ENCODE peak calls at places on chromosomes 6 and 20, in nine cellular contexts. F is astrocyte of the spinal cord, J is GM20000, L is upper lobe of left lung, Y is WTC11, Z is fibroblast of lung, X is brain microvascular endothelial cell, Q is GM13977, P is K562. I is an unnamed sample.

GRCh38 chr6:170271771-170272314 is 19.0 kb downstream of the DLL1 start:
- DNase-seq in F (no peak), J (peak), L (no peak), Y (no peak), Z (no peak), X (no peak), Q (peak), P (no peak), I (peak)

GRCh38 chr6:118876201-118876600 is 17.8 kb upstream of the ASF1A start:
- DNase-seq in F (peak), J (no peak), L (no peak), Y (no peak), Z (peak), X (no peak), Q (no peak), P (no peak), I (no peak)

GRCh38 chr20:60800185-60800584 is 451.9 kb upstream of the CDH4 start:
- DNase-seq in F (no peak), J (no peak), L (no peak), Y (no peak), Z (no peak), X (no peak), Q (no peak), P (no peak), I (no peak)

GRCh38 chr6:97097068-97098047 is 172.8 kb downstream of the KLHL32 start:
- DNase-seq in F (no peak), J (no peak), L (no peak), Y (no peak), Z (no peak), X (no peak), Q (no peak), P (no peak), I (no peak)

GRCh38 chr20:52999040-52999439 is 26.9 kb downstream of the TSHZ2 start:
- DNase-seq in F (no peak), J (no peak), L (no peak), Y (no peak), Z (no peak), X (no peak), Q (no peak), P (no peak), I (no peak)

GRCh38 chr6:111429571-111429970 is 53.4 kb downstream of the REV3L start:
- DNase-seq in F (no peak), J (no peak), L (no peak), Y (no peak), Z (no peak), X (no peak), Q (no peak), P (no peak), I (no peak)

GRCh38 chr6:42742116-42742894 is 3.6 kb downstream of the TBCC start:
- DNase-seq in F (peak), J (no peak), L (no peak), Y (no peak), Z (peak), X (no peak), Q (no peak), P (no peak), I (no peak)

GRCh38 chr6:45830441-45831139 is 185.1 kb downstream of the CLIC5 start:
- DNase-seq in F (no peak), J (peak), L (no peak), Y (no peak), Z (peak), X (no peak), Q (peak), P (no peak), I (peak)

GRCh38 chr20:33337119-33337518 is 54.1 kb downstream of the BPIFB1 start:
- DNase-seq in F (no peak), J (no peak), L (no peak), Y (no peak), Z (no peak), X (no peak), Q (no peak), P (peak), I (no peak)

GRCh38 chr6:50936277-50936681 is 117.6 kb downstream of the TFAP2B start:
- DNase-seq in F (no peak), J (no peak), L (no peak), Y (no peak), Z (no peak), X (no peak), Q (no peak), P (no peak), I (no peak)

GRCh38 chr6:5771759-5772158 is 235.0 kb downstream of the NRN1 start:
- DNase-seq in F (no peak), J (no peak), L (no peak), Y (no peak), Z (no peak), X (no peak), Q (no peak), P (no peak), I (no peak)

GRCh38 chr6:4946521-4946920 is 57.3 kb downstream of the RPP40 start:
- DNase-seq in F (no peak), J (no peak), L (no peak), Y (no peak), Z (no peak), X (no peak), Q (no peak), P (no peak), I (no peak)

GRCh38 chr20:53865905-53866786 is 204.2 kb downstream of the BCAS1 start:
- DNase-seq in F (peak), J (no peak), L (peak), Y (peak), Z (peak), X (peak), Q (no peak), P (no peak), I (no peak)

GRCh38 chr20:31698803-31699718 is 23.6 kb downstream of the BCL2L1 start:
- DNase-seq in F (peak), J (peak), L (peak), Y (no peak), Z (peak), X (peak), Q (peak), P (peak), I (peak)

GRCh38 chr6:101199441-101199840 is 194.1 kb upstream of the GRIK2 start:
- DNase-seq in F (no peak), J (no peak), L (no peak), Y (no peak), Z (no peak), X (no peak), Q (no peak), P (no peak), I (no peak)

GRCh38 chr6:143163621-143164020 is 102.9 kb downstream of the AIG1 start:
- DNase-seq in F (no peak), J (no peak), L (no peak), Y (no peak), Z (no peak), X (no peak), Q (no peak), P (peak), I (no peak)

GRCh38 chr6:142013875-142014495 is 118.7 kb upstream of the GJE1 start:
- DNase-seq in F (peak), J (no peak), L (no peak), Y (no peak), Z (peak), X (peak), Q (no peak), P (no peak), I (no peak)

GRCh38 chr6:17684134-17684533 is 22.6 kb downstream of the NUP153 start:
- DNase-seq in F (no peak), J (no peak), L (no peak), Y (no peak), Z (no peak), X (no peak), Q (no peak), P (no peak), I (no peak)

GRCh38 chr6:157305676-157306653 is 17.4 kb downstream of the TMEM242 start:
- DNase-seq in F (no peak), J (no peak), L (no peak), Y (no peak), Z (no peak), X (no peak), Q (no peak), P (no peak), I (no peak)

GRCh38 chr20:11130554-11131166 is 456.9 kb upstream of the JAG1 start:
- DNase-seq in F (no peak), J (peak), L (no peak), Y (no peak), Z (no peak), X (no peak), Q (no peak), P (no peak), I (peak)

GRCh38 chr20:19073584-19074198 is 138.8 kb upstream of the SLC24A3 start:
- DNase-seq in F (no peak), J (no peak), L (no peak), Y (peak), Z (no peak), X (no peak), Q (no peak), P (peak), I (no peak)

GRCh38 chr6:23325065-23325464 is 755.7 kb downstream of the HDGFL1 start:
- DNase-seq in F (no peak), J (no peak), L (no peak), Y (no peak), Z (no peak), X (no peak), Q (no peak), P (no peak), I (no peak)

GRCh38 chr6:710601-711571 is 17.9 kb upstream of the EXOC2 start:
- DNase-seq in F (peak), J (peak), L (peak), Y (peak), Z (peak), X (peak), Q (peak), P (peak), I (peak)

GRCh38 chr20:46411637-46412036 is 5.2 kb upstream of the ELMO2 start:
- DNase-seq in F (no peak), J (no peak), L (no peak), Y (no peak), Z (no peak), X (no peak), Q (no peak), P (no peak), I (no peak)

GRCh38 chr6:144305985-144306384 is 20.9 kb downstream of the UTRN start:
- DNase-seq in F (peak), J (peak), L (no peak), Y (no peak), Z (peak), X (peak), Q (no peak), P (no peak), I (peak)

GRCh38 chr6:15879372-15880261 is 216.8 kb upstream of the DTNBP1 start:
- DNase-seq in F (peak), J (peak), L (peak), Y (no peak), Z (peak), X (peak), Q (peak), P (peak), I (peak)

GRCh38 chr20:1671891-1672669 is 14.5 kb upstream of the SIRPG start:
- DNase-seq in F (no peak), J (no peak), L (no peak), Y (no peak), Z (no peak), X (no peak), Q (peak), P (no peak), I (no peak)

GRCh38 chr6:30876039-30876730 is 8.1 kb upstream of the DDR1 start:
- DNase-seq in F (peak), J (no peak), L (no peak), Y (no peak), Z (peak), X (peak), Q (no peak), P (no peak), I (no peak)

GRCh38 chr6:3356056-3356823 is 97.5 kb downstream of the PSMG4 start:
- DNase-seq in F (peak), J (peak), L (peak), Y (peak), Z (peak), X (no peak), Q (peak), P (peak), I (peak)

GRCh38 chr6:107718341-107718740 is 105.8 kb downstream of the SCML4 start:
- DNase-seq in F (no peak), J (no peak), L (no peak), Y (no peak), Z (no peak), X (no peak), Q (no peak), P (no peak), I (no peak)

GRCh38 chr6:150395388-150396009 is 26.7 kb downstream of the IYD start:
- DNase-seq in F (peak), J (peak), L (peak), Y (peak), Z (peak), X (peak), Q (peak), P (peak), I (peak)

GRCh38 chr6:64681416-64682160 is 1025.4 kb downstream of the EYS start:
- DNase-seq in F (no peak), J (no peak), L (no peak), Y (no peak), Z (no peak), X (no peak), Q (no peak), P (no peak), I (no peak)

GRCh38 chr6:64683682-64684081 is 1023.3 kb downstream of the EYS start:
- DNase-seq in F (peak), J (no peak), L (no peak), Y (peak), Z (peak), X (peak), Q (no peak), P (peak), I (no peak)

GRCh38 chr6:64679411-64679810 is 1027.6 kb downstream of the EYS start:
- DNase-seq in F (no peak), J (no peak), L (no peak), Y (no peak), Z (no peak), X (no peak), Q (no peak), P (no peak), I (no peak)

GRCh38 chr6:64685401-64685800 is 1021.6 kb downstream of the EYS start:
- DNase-seq in F (no peak), J (no peak), L (no peak), Y (no peak), Z (no peak), X (no peak), Q (no peak), P (no peak), I (no peak)

GRCh38 chr6:64680446-64680845 is 1026.6 kb downstream of the EYS start:
- DNase-seq in F (peak), J (no peak), L (no peak), Y (no peak), Z (peak), X (peak), Q (no peak), P (no peak), I (no peak)
- TF ChIP-seq CTCF in F (no peak), J (no peak), L (no peak), Y (no peak), Z (no peak), X (no peak), Q (no peak), P (no peak), I (no peak)

GRCh38 chr6:116118608-116119007 is 7.3 kb downstream of the COL10A1 start:
- DNase-seq in F (peak), J (no peak), L (no peak), Y (no peak), Z (peak), X (peak), Q (no peak), P (no peak), I (no peak)

GRCh38 chr6:116111552-116112528 is 11.2 kb downstream of the NT5DC1 start:
- DNase-seq in F (peak), J (no peak), L (no peak), Y (peak), Z (peak), X (peak), Q (no peak), P (peak), I (no peak)

GRCh38 chr6:116113386-116113785 is 12.5 kb downstream of the COL10A1 start:
- DNase-seq in F (no peak), J (no peak), L (no peak), Y (no peak), Z (no peak), X (no peak), Q (no peak), P (no peak), I (no peak)

GRCh38 chr6:116120430-116120829 is 5.5 kb downstream of the COL10A1 start:
- DNase-seq in F (no peak), J (no peak), L (no peak), Y (no peak), Z (no peak), X (no peak), Q (no peak), P (no peak), I (no peak)

DNA sequence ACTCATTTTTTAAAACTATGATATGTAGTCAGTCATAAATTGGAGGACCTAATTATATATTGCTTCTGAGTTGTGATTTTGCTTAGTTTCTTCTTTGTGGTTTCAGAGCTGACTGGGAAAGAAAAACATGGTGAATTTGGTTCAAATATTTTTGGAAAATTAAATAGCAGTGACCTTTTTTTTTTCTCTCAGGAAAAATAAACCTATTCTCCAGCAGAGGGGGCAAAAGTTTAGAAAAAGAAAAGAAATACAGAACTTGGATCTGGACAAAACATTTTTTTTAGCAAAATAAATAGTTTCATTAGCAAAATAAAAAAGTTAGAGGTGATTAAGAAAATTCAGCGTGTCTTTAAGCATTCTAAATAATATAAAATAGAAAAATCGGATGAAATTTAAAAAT is 10.2 kb downstream of the COL10A1 start:
- DNase-seq in F (peak), J (no peak), L (no peak), Y (no peak), Z (no peak), X (no peak), Q (no peak), P (no peak), I (no peak)
- TF ChIP-seq CTCF in F (peak), J (no peak), L (no peak), Y (no peak), Z (no peak), X (no peak), Q (peak), P (no peak), I (peak)

GRCh38 chr20:49519777-49520359 is 37.4 kb upstream of the KCNB1 start:
- DNase-seq in F (no peak), J (no peak), L (no peak), Y (no peak), Z (no peak), X (no peak), Q (no peak), P (no peak), I (no peak)
- TF ChIP-seq CTCF in F (no peak), J (no peak), L (no peak), Y (no peak), Z (no peak), X (no peak), Q (no peak), P (no peak), I (no peak)

DNA sequence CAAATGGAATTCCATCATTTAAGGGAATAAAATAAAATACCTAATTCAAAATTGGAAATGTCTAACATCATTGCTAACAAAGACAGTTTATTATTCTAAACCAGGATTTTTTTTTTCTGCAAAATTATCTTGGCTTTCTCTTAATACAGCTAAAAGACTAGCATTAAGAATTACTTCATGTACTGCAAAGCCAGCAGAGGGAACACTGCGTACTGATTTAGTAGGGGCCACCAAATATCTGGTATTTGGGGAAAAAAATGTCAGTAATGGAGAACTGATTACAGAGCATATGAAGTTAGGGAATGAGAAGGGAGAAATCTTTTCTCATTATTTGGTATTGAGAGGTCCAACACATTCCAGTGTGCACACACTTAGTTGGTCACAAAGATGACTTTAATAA is 3.2 kb upstream of the SOX4 start:
- DNase-seq in F (no peak), J (no peak), L (no peak), Y (no peak), Z (no peak), X (no peak), Q (no peak), P (no peak), I (no peak)
- TF ChIP-seq CTCF in F (no peak), J (no peak), L (no peak), Y (no peak), Z (no peak), X (peak), Q (no peak), P (no peak), I (no peak)

DNA sequence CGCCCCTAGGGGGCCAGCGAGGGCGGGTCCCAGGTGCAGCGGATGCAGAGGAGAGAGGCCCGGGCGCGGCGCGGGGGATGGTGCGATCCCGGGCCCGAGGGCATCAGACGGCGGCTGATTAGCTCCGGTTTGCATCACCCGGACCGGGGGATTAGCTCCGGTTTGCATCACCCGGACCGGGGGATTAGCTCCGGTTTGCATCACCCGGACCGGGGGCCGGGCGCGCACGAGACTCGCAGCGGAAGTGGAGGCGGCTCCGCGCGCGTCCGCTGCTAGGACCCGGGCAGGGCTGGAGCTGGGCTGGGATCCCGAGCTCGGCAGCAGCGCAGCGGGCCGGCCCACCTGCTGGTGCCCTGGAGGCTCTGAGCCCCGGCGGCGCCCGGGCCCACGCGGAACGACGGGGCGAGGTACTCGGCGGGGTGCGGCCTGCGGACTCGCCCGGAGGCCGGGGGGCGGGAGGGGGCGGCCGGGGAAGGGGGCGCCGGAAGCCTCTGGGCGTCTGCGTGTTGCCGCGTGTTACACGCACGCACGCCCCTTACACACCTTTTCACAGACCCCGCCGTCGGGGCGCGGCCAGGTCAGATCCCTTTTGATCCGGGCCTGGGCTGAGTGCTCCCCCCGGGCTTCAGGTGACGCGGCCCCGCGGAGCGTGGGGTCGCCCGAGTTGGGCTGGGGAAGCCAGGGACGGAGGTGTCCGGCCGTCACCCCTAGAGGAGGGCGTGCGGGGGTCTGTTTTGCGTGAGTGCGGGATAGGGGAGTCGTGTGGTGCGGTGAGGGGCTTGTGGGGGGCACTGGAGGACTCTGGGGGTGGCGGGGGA is 412 bp downstream of the TRIB3 start:
- DNase-seq in F (peak), J (peak), L (peak), Y (peak), Z (peak), X (peak), Q (peak), P (peak), I (peak)
- TF ChIP-seq CTCF in F (peak), J (peak), L (peak), Y (no peak), Z (no peak), X (no peak), Q (no peak), P (no peak), I (no peak)

I was measured in GM10248.